ENCODE peak calls at places on chromosomes 1 and 21, in six cellular contexts. A is trophoblast cell, N is IMR-90, G is neuronal stem cell, Y is mesenchymal stem cell, R is H9. I is an unnamed sample.

GRCh38 chr21:34280389-34280795 is 83.4 kb upstream of the KCNE2 start:
- DNase-seq in R (no peak), Y (no peak), A (no peak), G (no peak), N (no peak), I (no peak)

GRCh38 chr1:173295391-173295790 is 88.3 kb upstream of the TNFSF4 start:
- DNase-seq in G (no peak), R (no peak), N (no peak), Y (peak), A (no peak), I (no peak)

GRCh38 chr1:243393093-243393492 is 137.3 kb downstream of the SDCCAG8 start:
- DNase-seq in A (no peak), G (no peak), N (no peak), R (no peak), Y (no peak), I (no peak)

GRCh38 chr1:32791881-32792280 is 25.3 kb downstream of the YARS1 start:
- DNase-seq in G (no peak), A (peak), R (no peak), Y (no peak), N (peak), I (no peak)

GRCh38 chr1:205666372-205667166 is 13.7 kb downstream of the SLC45A3 start:
- DNase-seq in R (no peak), N (no peak), A (no peak), Y (no peak), G (no peak), I (no peak)

GRCh38 chr1:182768973-182769372 is 20.6 kb upstream of the NPL start:
- DNase-seq in R (no peak), N (no peak), Y (no peak), A (no peak), G (no peak), I (no peak)

GRCh38 chr1:30929135-30929889 is 20.8 kb upstream of the SDC3 start:
- DNase-seq in A (peak), N (peak), G (no peak), Y (peak), R (peak), I (peak)

GRCh38 chr1:40944841-40945430 is 34.6 kb upstream of the CTPS1 start:
- DNase-seq in Y (no peak), G (no peak), N (peak), A (peak), R (no peak), I (no peak)

GRCh38 chr1:104636581-104636980 is 886.9 kb downstream of the AMY1C start:
- DNase-seq in R (no peak), A (no peak), N (no peak), G (no peak), Y (peak), I (no peak)

GRCh38 chr1:24442764-24443163 is 27.2 kb downstream of the NIPAL3 start:
- DNase-seq in A (no peak), Y (no peak), N (peak), G (no peak), R (no peak), I (no peak)

GRCh38 chr21:30072496-30072895 is 94.1 kb downstream of the CLDN17 start:
- DNase-seq in A (peak), N (no peak), Y (no peak), G (no peak), R (peak), I (no peak)

GRCh38 chr1:52633291-52633754 is 355 bp downstream of the SHISAL2A start:
- DNase-seq in R (peak), N (no peak), G (peak), Y (no peak), A (peak), I (no peak)

GRCh38 chr1:151043163-151043562 is 4.4 kb upstream of the C1orf56 start:
- DNase-seq in A (no peak), R (no peak), N (no peak), Y (no peak), G (no peak), I (no peak)

GRCh38 chr1:226946841-226947240 is 6.7 kb downstream of the COQ8A start:
- DNase-seq in G (no peak), N (peak), A (no peak), R (no peak), Y (peak), I (peak)

GRCh38 chr1:30787266-30787665 is 29.7 kb upstream of the LAPTM5 start:
- DNase-seq in R (no peak), N (no peak), G (no peak), A (no peak), Y (no peak), I (no peak)

GRCh38 chr1:6723621-6724428 is 22.2 kb upstream of the DNAJC11 start:
- DNase-seq in G (no peak), Y (no peak), N (no peak), R (no peak), A (peak), I (no peak)

GRCh38 chr1:210446479-210446878 is 117.8 kb downstream of the HHAT start:
- DNase-seq in G (peak), N (peak), R (peak), A (peak), Y (peak), I (no peak)

GRCh38 chr1:156391145-156391677 is 22.2 kb downstream of the RHBG start:
- DNase-seq in R (no peak), N (no peak), A (no peak), G (no peak), Y (no peak), I (no peak)

GRCh38 chr1:67314696-67315095 is 7.0 kb downstream of the IL12RB2 start:
- DNase-seq in A (no peak), R (no peak), Y (no peak), N (no peak), G (no peak), I (no peak)

GRCh38 chr1:23722652-23723051 is 20.6 kb upstream of the ELOA start:
- DNase-seq in N (no peak), Y (no peak), G (no peak), A (no peak), R (no peak), I (no peak)

GRCh38 chr1:11493972-11494655 is 15.2 kb downstream of the DISP3 start:
- DNase-seq in N (no peak), Y (no peak), A (no peak), G (no peak), R (no peak), I (no peak)

GRCh38 chr1:58395355-58395754 is 151.2 kb downstream of the OMA1 start:
- DNase-seq in G (no peak), R (peak), Y (peak), A (peak), N (peak), I (no peak)

GRCh38 chr1:47317841-47318240 is 3.9 kb upstream of the STIL start:
- DNase-seq in Y (peak), G (no peak), A (peak), R (no peak), N (peak), I (no peak)

GRCh38 chr1:77978293-77978968 is 441 bp downstream of the FUBP1 start:
- DNase-seq in Y (peak), R (peak), G (peak), N (peak), A (peak), I (no peak)

GRCh38 chr21:36030581-36031189 is 29.6 kb downstream of the SETD4 start:
- DNase-seq in R (no peak), A (no peak), N (peak), Y (no peak), G (no peak), I (no peak)

GRCh38 chr1:223143760-223144248 is 756 bp upstream of the TLR5 start:
- DNase-seq in G (no peak), A (no peak), Y (no peak), N (no peak), R (no peak), I (no peak)

GRCh38 chr1:110133436-110133835 is 16.9 kb upstream of the SLC6A17 start:
- DNase-seq in Y (no peak), G (no peak), N (no peak), R (no peak), A (no peak), I (no peak)

GRCh38 chr1:234672349-234673135 is 62.6 kb upstream of the IRF2BP2 start:
- DNase-seq in R (no peak), N (no peak), Y (no peak), A (no peak), G (no peak), I (no peak)

GRCh38 chr1:21379571-21379970 is 60.4 kb upstream of the NBPF3 start:
- DNase-seq in R (no peak), N (no peak), A (no peak), G (no peak), Y (no peak), I (no peak)
- H4K91ac ChIP-seq in R (no peak), N (no peak), A (no peak), G (no peak), Y (no peak), I (no peak)

DNA sequence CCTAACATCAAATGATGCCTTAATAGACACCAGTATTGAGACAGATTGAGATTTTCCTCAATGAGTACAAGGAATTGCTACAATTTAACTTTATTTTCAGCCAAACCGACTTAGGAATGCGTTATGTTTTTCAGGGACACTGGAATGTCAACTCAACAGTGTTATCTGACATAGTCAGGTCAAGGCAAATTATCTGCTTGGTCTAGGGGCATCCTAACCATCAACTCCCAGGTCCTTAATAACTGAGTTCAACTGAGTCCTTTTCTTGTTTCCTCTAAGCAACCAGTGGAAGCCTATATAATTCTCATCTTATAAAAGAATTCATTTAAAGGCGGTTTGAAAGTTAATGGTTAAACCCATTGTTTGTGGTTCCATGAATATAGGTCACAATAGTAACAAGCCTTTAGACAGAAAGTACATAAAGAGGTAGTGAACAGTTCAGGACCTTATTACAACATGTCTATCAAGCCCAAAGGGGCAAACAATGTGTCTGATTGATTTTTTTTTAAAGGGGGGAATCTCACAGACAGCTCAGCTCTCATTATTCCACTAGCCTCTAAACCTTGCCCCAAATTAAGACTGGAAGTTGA is 32.3 kb upstream of the NR5A2 start:
- DNase-seq in N (no peak), Y (no peak), A (no peak), R (no peak), G (no peak), I (no peak)
- H4K91ac ChIP-seq in N (no peak), Y (no peak), A (no peak), R (no peak), G (no peak), I (no peak)

GRCh38 chr1:204043680-204044079 is 29.2 kb upstream of the SOX13 start:
- DNase-seq in N (no peak), A (no peak), G (no peak), Y (no peak), R (no peak), I (no peak)
- H4K91ac ChIP-seq in N (no peak), A (no peak), G (no peak), Y (no peak), R (no peak), I (no peak)

DNA sequence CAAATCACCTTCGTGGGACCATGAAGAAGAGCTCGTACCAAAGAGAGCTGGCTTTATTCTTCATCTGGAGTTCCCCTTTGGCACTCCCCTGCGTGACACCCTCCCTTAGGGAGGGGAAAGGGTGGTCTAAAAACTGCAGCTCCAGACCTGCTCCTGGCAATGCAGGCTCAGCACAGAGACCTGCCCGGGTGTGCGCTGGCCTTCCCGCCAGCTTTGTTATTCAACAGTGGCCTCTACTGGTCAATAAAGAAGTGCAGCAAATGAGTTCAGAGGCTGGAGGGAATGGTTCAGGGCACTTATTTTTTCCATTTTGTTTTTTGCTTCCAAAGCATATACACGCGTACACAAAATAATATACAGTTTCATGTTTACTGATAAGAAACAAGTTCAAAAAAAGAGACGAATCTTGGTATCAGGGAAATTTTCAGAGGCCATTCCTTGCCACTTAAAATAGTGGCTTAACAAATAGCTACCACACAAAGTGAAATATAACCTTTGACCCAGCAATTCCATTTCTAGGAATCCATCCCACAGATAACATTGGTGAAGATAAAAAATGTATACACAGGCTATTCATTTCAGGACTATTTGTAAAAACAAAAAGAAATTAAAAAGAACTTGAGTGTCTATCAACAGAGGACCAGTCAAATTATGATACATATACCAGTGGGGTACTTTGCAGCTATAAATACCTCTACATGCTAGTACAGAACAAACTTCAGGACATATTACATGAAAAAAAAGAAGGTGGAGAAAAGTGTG is 8.2 kb downstream of the UBE2G2 start:
- DNase-seq in G (peak), Y (peak), N (peak), A (peak), R (peak), I (no peak)
- H4K91ac ChIP-seq in G (no peak), Y (no peak), N (no peak), A (no peak), R (no peak), I (peak)

GRCh38 chr21:15164678-15165303 is 100.0 kb upstream of the NRIP1 start:
- DNase-seq in Y (peak), G (no peak), N (no peak), R (no peak), A (peak), I (no peak)
- H4K91ac ChIP-seq in Y (no peak), G (no peak), N (no peak), R (no peak), A (no peak), I (no peak)

GRCh38 chr1:218957971-218958370 is 215.7 kb upstream of the LYPLAL1 start:
- DNase-seq in A (no peak), R (no peak), Y (no peak), G (no peak), N (no peak), I (no peak)
- H4K91ac ChIP-seq in A (no peak), R (no peak), Y (no peak), G (no peak), N (no peak), I (no peak)

GRCh38 chr1:64062529-64062928 is 140.9 kb upstream of the UBE2U start:
- DNase-seq in R (no peak), N (no peak), A (peak), G (no peak), Y (no peak), I (no peak)
- H4K91ac ChIP-seq in R (no peak), N (no peak), A (no peak), G (no peak), Y (no peak), I (no peak)